ENCODE peak calls at places on chromosomes 7 and 10, in eight cellular contexts. I is SK-N-SH, R is hepatocyte, C is neural progenitor cell, G is OCI-LY7, Y is GM23338, U is GM23248, A is HCT116. K is an unnamed sample.

GRCh38 chr7:37421820-37422219 is 26.8 kb downstream of the ELMO1 start:
- DNase-seq in I (no peak), R (no peak), A (no peak), Y (no peak), G (no peak), C (no peak), U (peak; percentile 17), K (no peak)

GRCh38 chr7:17910377-17910776 is 29.9 kb downstream of the SNX13 start:
- DNase-seq in Y (no peak), I (no peak), A (no peak), U (no peak), G (no peak), R (no peak), C (no peak), K (no peak)

GRCh38 chr7:114082934-114083647 is 164.3 kb upstream of the PPP1R3A start:
- DNase-seq in C (peak; percentile 68), A (no peak), U (peak; percentile 54), I (peak; percentile 37), Y (peak; percentile 69), G (no peak), R (peak; percentile 42), K (no peak)

GRCh38 chr7:95229301-95229700 is 95.0 kb downstream of the PON1 start:
- DNase-seq in C (no peak), Y (no peak), I (no peak), R (no peak), A (no peak), U (no peak), G (no peak), K (no peak)

GRCh38 chr10:99828464-99828863 is 46.0 kb downstream of the ABCC2 start:
- DNase-seq in U (no peak), Y (no peak), I (no peak), C (no peak), G (peak; percentile 10), A (no peak), R (no peak), K (peak; percentile 50)

GRCh38 chr7:122455108-122455507 is 150.6 kb upstream of the FEZF1 start:
- DNase-seq in A (no peak), Y (no peak), I (no peak), U (no peak), R (no peak), C (no peak), G (no peak), K (peak; percentile 45)

GRCh38 chr10:122782911-122783310 is 62.7 kb downstream of the CUZD1 start:
- DNase-seq in Y (no peak), U (no peak), R (no peak), I (no peak), G (no peak), A (no peak), C (no peak), K (no peak)

GRCh38 chr10:77513783-77514331 is 123.8 kb downstream of the KCNMA1 start:
- DNase-seq in G (no peak), U (peak; percentile 95), I (peak; percentile 82), Y (peak; percentile 10), C (peak; percentile 35), R (peak; percentile 75), A (peak; percentile 74), K (no peak)

GRCh38 chr10:102918817-102919236 is 733 bp downstream of the CNNM2 start:
- DNase-seq in G (peak; percentile 48), R (peak; percentile 34), A (no peak), I (no peak), C (peak; percentile 48), Y (peak; percentile 45), U (peak; percentile 54), K (no peak)

GRCh38 chr10:126252884-126253612 is 135.2 kb downstream of the ADAM12 start:
- DNase-seq in A (no peak), G (no peak), C (no peak), Y (no peak), U (peak; percentile 97), R (peak; percentile 51), I (no peak), K (no peak)

GRCh38 chr7:87083865-87084519 is 24.5 kb upstream of the ELAPOR2 start:
- DNase-seq in I (no peak), U (peak; percentile 43), C (no peak), R (no peak), Y (no peak), G (no peak), A (no peak), K (no peak)

GRCh38 chr7:29274156-29275017 is 79.8 kb downstream of the CHN2 start:
- DNase-seq in Y (no peak), I (no peak), R (no peak), A (no peak), U (peak; percentile 52), C (no peak), G (no peak), K (no peak)

GRCh38 chr7:1520574-1521234 is 9.8 kb upstream of the MAFK start:
- DNase-seq in R (peak; percentile 63), C (no peak), U (no peak), Y (no peak), A (peak; percentile 80), I (no peak), G (no peak), K (no peak)

GRCh38 chr7:151248191-151249033 is at the start of gene SMARCD3:
- DNase-seq in C (peak; percentile 94), I (peak; percentile 93), A (no peak), G (peak; percentile 61), U (peak; percentile 73), R (peak; percentile 88), Y (peak; percentile 73), K (no peak)

GRCh38 chr7:47078241-47078640 is 503.7 kb downstream of the TNS3 start:
- DNase-seq in R (no peak), G (no peak), A (no peak), I (no peak), C (no peak), U (peak; percentile 58), Y (no peak), K (no peak)

GRCh38 chr10:79059859-79060379 is 8.8 kb upstream of the ZMIZ1 start:
- DNase-seq in A (no peak), I (no peak), U (no peak), C (no peak), R (no peak), Y (no peak), G (no peak), K (no peak)

DNA sequence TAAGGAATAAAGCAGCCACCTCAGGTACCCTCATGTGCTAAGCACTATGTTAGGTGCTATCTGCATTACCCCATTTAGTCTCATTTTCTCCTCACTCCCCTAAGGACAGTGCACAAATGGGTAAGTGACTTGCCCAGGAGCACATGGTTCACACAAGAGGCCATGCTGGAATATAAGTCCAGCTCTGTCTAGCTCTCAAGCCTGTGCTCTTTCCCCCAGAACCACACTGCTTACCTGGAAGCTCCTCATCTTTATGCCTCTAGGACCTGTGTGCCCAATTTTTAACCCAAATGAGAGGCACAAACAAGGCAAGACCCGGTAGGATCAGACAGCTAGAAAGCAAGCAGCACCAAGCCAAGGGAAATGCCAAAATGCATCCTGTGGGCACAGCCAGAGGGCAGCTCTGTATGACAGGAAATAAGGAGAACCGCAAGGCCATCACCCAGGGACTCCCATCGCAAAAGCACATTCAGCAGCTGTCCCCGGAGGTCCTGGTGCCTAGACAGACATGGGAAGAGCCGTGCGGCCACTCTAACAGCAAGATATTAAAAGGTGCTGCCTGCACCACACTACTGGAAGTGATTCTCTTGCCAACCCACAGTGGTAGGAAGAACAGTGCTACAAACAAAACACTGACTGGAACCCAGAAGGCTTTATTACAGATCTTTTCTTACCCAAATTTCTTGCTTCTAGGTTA is 88.1 kb downstream of the GSAP start:
- DNase-seq in R (no peak), I (no peak), Y (no peak), G (no peak), A (no peak), U (peak; percentile 40), C (no peak), K (no peak)
- TF ChIP-seq EZH2phosphoT487 in R (no peak), I (no peak), Y (no peak), G (no peak), A (no peak), U (no peak), C (no peak), K (no peak)

GRCh38 chr7:158525648-158526484 is 61.8 kb downstream of the PTPRN2 start:
- DNase-seq in Y (peak; percentile 49), I (no peak), G (no peak), C (no peak), U (no peak), R (no peak), A (no peak), K (no peak)
- TF ChIP-seq EZH2phosphoT487 in Y (no peak), I (no peak), G (no peak), C (no peak), U (no peak), R (no peak), A (no peak), K (no peak)

DNA sequence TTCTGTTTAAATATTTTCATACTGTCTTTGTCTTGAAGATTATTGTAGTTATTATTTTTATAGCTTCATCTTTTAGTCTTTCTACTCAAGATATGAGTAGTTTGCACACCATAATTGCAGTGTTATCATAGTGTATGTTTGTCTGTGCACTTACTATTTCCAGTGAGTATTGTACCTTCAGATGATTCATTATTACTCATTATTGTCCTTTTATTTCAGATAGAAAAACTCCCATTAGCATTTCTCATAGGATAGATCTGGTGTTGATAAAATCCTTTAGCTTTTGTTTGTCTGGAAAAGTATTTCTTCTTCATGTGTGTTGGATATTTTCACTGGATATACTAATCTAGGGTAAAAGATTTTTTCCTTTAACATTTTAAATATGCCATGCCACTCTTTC is 646.2 kb upstream of the GRM3 start:
- DNase-seq in I (no peak), G (no peak), C (no peak), Y (no peak), R (no peak), A (no peak), U (no peak), K (no peak)
- TF ChIP-seq EZH2phosphoT487 in I (no peak), G (no peak), C (no peak), Y (no peak), R (no peak), A (no peak), U (no peak), K (no peak)

GRCh38 chr10:132696728-132697567 is 89.0 kb downstream of the NKX6-2 start:
- DNase-seq in I (no peak), C (no peak), A (no peak), G (no peak), U (no peak), R (no peak), Y (no peak), K (no peak)

GRCh38 chr10:132696204-132696603 is 89.7 kb downstream of the NKX6-2 start:
- DNase-seq in U (no peak), C (no peak), I (no peak), Y (no peak), A (no peak), R (no peak), G (no peak), K (no peak)

GRCh38 chr10:132698761-132699391 is 87.1 kb downstream of the NKX6-2 start:
- DNase-seq in R (no peak), I (no peak), A (no peak), Y (no peak), C (no peak), U (no peak), G (no peak), K (no peak)

GRCh38 chr10:132698211-132698751 is 87.7 kb downstream of the NKX6-2 start:
- DNase-seq in Y (no peak), U (no peak), C (no peak), I (no peak), G (no peak), R (no peak), A (no peak), K (no peak)

GRCh38 chr10:132697568-132698200 is 88.3 kb downstream of the NKX6-2 start:
- DNase-seq in A (no peak), I (no peak), R (no peak), Y (no peak), C (no peak), G (no peak), U (no peak), K (no peak)
- TF ChIP-seq EZH2phosphoT487 in A (no peak), I (no peak), R (no peak), Y (no peak), C (no peak), G (no peak), U (no peak), K (no peak)